ENCODE peak calls at places on chromosomes 11 and 22, in six cellular contexts. One of them, this sample, is unnamed.
A peak's percentile ranks its signal among the peaks of the same experiment; 100 is the strongest.

GRCh38 chr11:128796275-128796674 is 70.8 kb downstream of the KCNJ1 start:
- DNase-seq in sigmoid colon: no peak
- DNase-seq in IMR-90: peak; percentile 79
- DNase-seq in A549: no peak
- DNase-seq in ovary: no peak
- DNase-seq in right lobe of liver: no peak
- DNase-seq in this sample: no peak

GRCh38 chr22:40383905-40384304 is 13.5 kb downstream of the SGSM3 start:
- DNase-seq in sigmoid colon: no peak
- DNase-seq in ovary: no peak
- DNase-seq in right lobe of liver: no peak
- DNase-seq in IMR-90: peak; percentile 75
- DNase-seq in A549: no peak
- DNase-seq in this sample: no peak

GRCh38 chr11:77677138-77677537 is 39.5 kb upstream of the CLNS1A start:
- DNase-seq in ovary: no peak
- DNase-seq in IMR-90: peak; percentile 35
- DNase-seq in A549: no peak
- DNase-seq in right lobe of liver: no peak
- DNase-seq in sigmoid colon: no peak
- DNase-seq in this sample: no peak

GRCh38 chr11:63670738-63671321 is 346 bp downstream of the ATL3 start:
- DNase-seq in A549: peak; percentile 65
- DNase-seq in sigmoid colon: peak; percentile 77
- DNase-seq in IMR-90: no peak
- DNase-seq in right lobe of liver: peak; percentile 73
- DNase-seq in ovary: peak; percentile 71
- DNase-seq in this sample: peak; percentile 78

GRCh38 chr11:12085371-12086251 is 24.8 kb upstream of the MICAL2 start:
- DNase-seq in A549: peak; percentile 75
- DNase-seq in right lobe of liver: no peak
- DNase-seq in IMR-90: peak; percentile 64
- DNase-seq in ovary: no peak
- DNase-seq in sigmoid colon: no peak
- DNase-seq in this sample: no peak

GRCh38 chr22:30855677-30856518 is 112.7 kb downstream of the MORC2 start:
- DNase-seq in ovary: no peak
- DNase-seq in right lobe of liver: no peak
- DNase-seq in A549: no peak
- DNase-seq in sigmoid colon: no peak
- DNase-seq in IMR-90: no peak
- DNase-seq in this sample: no peak

GRCh38 chr11:122108192-122108799 is 7.7 kb downstream of the BLID start:
- DNase-seq in ovary: no peak
- DNase-seq in IMR-90: peak; percentile 70
- DNase-seq in right lobe of liver: no peak
- DNase-seq in sigmoid colon: no peak
- DNase-seq in A549: peak; percentile 62
- DNase-seq in this sample: no peak

GRCh38 chr11:11668293-11668692 is 46.5 kb upstream of the GALNT18 start:
- DNase-seq in A549: no peak
- DNase-seq in sigmoid colon: no peak
- DNase-seq in IMR-90: no peak
- DNase-seq in ovary: no peak
- DNase-seq in right lobe of liver: no peak
- DNase-seq in this sample: no peak

GRCh38 chr11:119222308-119222707 is 16.2 kb downstream of the CBL start:
- DNase-seq in IMR-90: peak; percentile 81
- DNase-seq in sigmoid colon: no peak
- DNase-seq in ovary: no peak
- DNase-seq in right lobe of liver: no peak
- DNase-seq in A549: no peak
- DNase-seq in this sample: no peak

GRCh38 chr11:7563269-7563668 is 49.5 kb downstream of the PPFIBP2 start:
- DNase-seq in right lobe of liver: no peak
- DNase-seq in IMR-90: no peak
- DNase-seq in ovary: no peak
- DNase-seq in A549: no peak
- DNase-seq in sigmoid colon: no peak
- DNase-seq in this sample: no peak

GRCh38 chr22:38017272-38017920 is 33.0 kb upstream of the SOX10 start:
- DNase-seq in sigmoid colon: peak; percentile 93
- DNase-seq in right lobe of liver: peak; percentile 74
- DNase-seq in IMR-90: peak; percentile 52
- DNase-seq in ovary: peak; percentile 89
- DNase-seq in A549: no peak
- DNase-seq in this sample: peak; percentile 89

GRCh38 chr11:115267871-115268270 is 236.3 kb downstream of the CADM1 start:
- DNase-seq in sigmoid colon: no peak
- DNase-seq in right lobe of liver: no peak
- DNase-seq in ovary: no peak
- DNase-seq in IMR-90: no peak
- DNase-seq in A549: no peak
- DNase-seq in this sample: no peak

GRCh38 chr11:31974737-31975136 is 116.1 kb upstream of the RCN1 start:
- DNase-seq in IMR-90: peak; percentile 81
- DNase-seq in A549: peak; percentile 48
- DNase-seq in right lobe of liver: no peak
- DNase-seq in ovary: no peak
- DNase-seq in sigmoid colon: no peak
- DNase-seq in this sample: no peak

GRCh38 chr11:122505304-122506006 is 150.1 kb upstream of the UBASH3B start:
- DNase-seq in A549: peak; percentile 73
- DNase-seq in ovary: peak; percentile 88
- DNase-seq in sigmoid colon: peak; percentile 92
- DNase-seq in IMR-90: peak; percentile 95
- DNase-seq in right lobe of liver: peak; percentile 77
- DNase-seq in this sample: peak; percentile 80

GRCh38 chr11:15236514-15236913 is 121.8 kb downstream of the INSC start:
- DNase-seq in sigmoid colon: no peak
- DNase-seq in IMR-90: no peak
- DNase-seq in ovary: no peak
- DNase-seq in right lobe of liver: no peak
- DNase-seq in A549: no peak
- DNase-seq in this sample: no peak

GRCh38 chr11:67583319-67584204 is at the start of gene GSTP1:
- DNase-seq in sigmoid colon: peak; percentile 97
- DNase-seq in ovary: peak; percentile 96
- DNase-seq in A549: peak; percentile 90
- DNase-seq in IMR-90: peak; percentile 88
- DNase-seq in right lobe of liver: peak; percentile 75
- DNase-seq in this sample: peak; percentile 94
- TF ChIP-seq POLR2A in sigmoid colon: peak; percentile 92
- TF ChIP-seq POLR2A in ovary: peak; percentile 92
- TF ChIP-seq POLR2A in A549: peak; percentile 99
- TF ChIP-seq POLR2A in IMR-90: peak; percentile 98
- TF ChIP-seq POLR2A in right lobe of liver: peak; percentile 72
- TF ChIP-seq POLR2A in this sample: peak; percentile 97

GRCh38 chr11:70880416-70880815 is 372.0 kb downstream of the SHANK2 start:
- DNase-seq in ovary: no peak
- DNase-seq in sigmoid colon: no peak
- DNase-seq in IMR-90: no peak
- DNase-seq in right lobe of liver: no peak
- DNase-seq in A549: no peak
- DNase-seq in this sample: no peak
- H3K9me3 ChIP-seq in ovary: no peaks in the 10 kb centered on the region
- H3K9me3 ChIP-seq in sigmoid colon: no peaks in the 10 kb centered on the region
- H3K9me3 ChIP-seq in IMR-90: no peaks in the 10 kb centered on the region
- H3K9me3 ChIP-seq in right lobe of liver: no peaks in the 10 kb centered on the region
- H3K9me3 ChIP-seq in A549: no peaks in the 10 kb centered on the region
- H3K9me3 ChIP-seq in this sample: no peaks in the 10 kb centered on the region

GRCh38 chr11:65297026-65297667 is 17.5 kb upstream of the CDC42EP2 start:
- DNase-seq in ovary: no peak
- DNase-seq in sigmoid colon: peak; percentile 85
- DNase-seq in IMR-90: no peak
- DNase-seq in A549: no peak
- DNase-seq in right lobe of liver: no peak
- DNase-seq in this sample: no peak
- H3K4me1 ChIP-seq in ovary: peaks cover 55% of the 10 kb centered on the region
- H3K4me1 ChIP-seq in sigmoid colon: peaks cover 99% of the 10 kb centered on the region
- H3K4me1 ChIP-seq in IMR-90: peaks cover 62% of the 10 kb centered on the region
- H3K4me1 ChIP-seq in A549: peaks cover 34% of the 10 kb centered on the region
- H3K4me1 ChIP-seq in right lobe of liver: peaks cover 15% of the 10 kb centered on the region
- H3K4me1 ChIP-seq in this sample: peaks cover 29% of the 10 kb centered on the region

GRCh38 chr22:42992886-42993479 is 22.0 kb downstream of the PACSIN2 start:
- DNase-seq in A549: no peak
- DNase-seq in IMR-90: no peak
- DNase-seq in right lobe of liver: no peak
- DNase-seq in sigmoid colon: peak; percentile 64
- DNase-seq in ovary: no peak
- DNase-seq in this sample: no peak

GRCh38 chr22:42996646-42997365 is 18.1 kb downstream of the PACSIN2 start:
- DNase-seq in ovary: no peak
- DNase-seq in right lobe of liver: no peak
- DNase-seq in IMR-90: no peak
- DNase-seq in sigmoid colon: peak; percentile 73
- DNase-seq in A549: no peak
- DNase-seq in this sample: no peak

GRCh38 chr22:42993651-42994275 is 21.2 kb downstream of the PACSIN2 start:
- DNase-seq in sigmoid colon: peak; percentile 63
- DNase-seq in IMR-90: peak; percentile 60
- DNase-seq in ovary: no peak
- DNase-seq in right lobe of liver: no peak
- DNase-seq in A549: peak; percentile 73
- DNase-seq in this sample: no peak

GRCh38 chr22:42994276-42994916 is 20.6 kb downstream of the PACSIN2 start:
- DNase-seq in ovary: no peak
- DNase-seq in A549: no peak
- DNase-seq in IMR-90: no peak
- DNase-seq in sigmoid colon: peak; percentile 67
- DNase-seq in right lobe of liver: no peak
- DNase-seq in this sample: no peak

DNA sequence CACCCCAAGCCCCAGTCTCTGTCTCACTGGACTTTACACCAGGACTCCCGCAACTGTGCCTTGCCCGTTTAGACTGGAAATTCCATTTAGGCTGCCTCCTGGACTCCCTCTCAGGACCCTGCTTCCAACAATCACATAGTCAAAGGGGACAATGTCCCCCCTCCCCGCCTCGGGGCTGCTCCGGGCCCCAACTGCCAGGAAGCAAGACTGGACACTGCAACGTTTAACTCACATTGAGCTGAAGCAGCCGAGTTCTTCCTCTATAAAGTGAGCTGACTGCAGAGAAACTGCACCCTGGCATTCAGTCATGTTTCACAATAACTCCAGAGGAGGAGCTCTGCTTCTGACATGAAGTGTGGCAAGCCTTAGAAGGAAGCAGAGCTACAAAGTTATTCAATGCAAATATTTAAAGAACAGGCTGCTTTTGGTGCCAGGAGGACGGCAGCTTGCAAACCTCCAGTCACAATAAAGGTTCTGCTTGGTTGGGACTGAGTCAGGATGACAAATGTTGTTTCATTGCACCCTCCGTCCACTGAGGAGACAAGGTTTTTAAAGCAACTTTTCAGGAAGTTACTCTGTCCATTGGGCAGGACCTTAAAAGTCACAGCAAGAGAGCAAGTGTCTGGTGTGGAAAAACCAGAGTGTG is 19.9 kb downstream of the PACSIN2 start:
- DNase-seq in IMR-90: peak; percentile 94
- DNase-seq in right lobe of liver: peak; percentile 79
- DNase-seq in sigmoid colon: peak; percentile 88
- DNase-seq in A549: peak; percentile 95
- DNase-seq in ovary: no peak
- DNase-seq in this sample: no peak
- TF ChIP-seq POLR2A in IMR-90: peak; percentile 57
- TF ChIP-seq POLR2A in right lobe of liver: peak; percentile 80
- TF ChIP-seq POLR2A in sigmoid colon: peak; percentile 64
- TF ChIP-seq POLR2A in A549: peak; percentile 37
- TF ChIP-seq POLR2A in ovary: no peak
- TF ChIP-seq POLR2A in this sample: peak; percentile 16

GRCh38 chr11:60378359-60378758 is at the start of gene MS4A7:
- DNase-seq in A549: no peak
- DNase-seq in ovary: no peak
- DNase-seq in right lobe of liver: peak; percentile 54
- DNase-seq in IMR-90: no peak
- DNase-seq in sigmoid colon: peak; percentile 72
- DNase-seq in this sample: peak; percentile 66
- H3K9me3 ChIP-seq in A549: no peaks in the 10 kb centered on the region
- H3K9me3 ChIP-seq in ovary: no peaks in the 10 kb centered on the region
- H3K9me3 ChIP-seq in right lobe of liver: no peaks in the 10 kb centered on the region
- H3K9me3 ChIP-seq in IMR-90: peaks cover 7% of the 10 kb centered on the region
- H3K9me3 ChIP-seq in sigmoid colon: no peaks in the 10 kb centered on the region
- H3K9me3 ChIP-seq in this sample: no peaks in the 10 kb centered on the region